ENCODE peak calls at places on chromosome 17, in six cellular contexts. B, U, V, N, M and F are unnamed samples.

GRCh38 chr17:57211543-57211942 is 44.8 kb upstream of the MSI2 start:
- DNase-seq in B (no peak), U (peak), V (no peak), N (no peak), M (peak), F (no peak)

GRCh38 chr17:48970224-48970623 is 1.8 kb upstream of the GIP start:
- DNase-seq in B (no peak), U (peak), V (no peak), N (no peak), M (no peak), F (no peak)

GRCh38 chr17:41492771-41493170 is 3.1 kb upstream of the KRT36 start:
- DNase-seq in B (no peak), U (no peak), V (peak), N (no peak), M (no peak), F (no peak)

GRCh38 chr17:60439501-60439900 is 17.2 kb downstream of the CHCT1 start:
- DNase-seq in B (no peak), U (no peak), V (no peak), N (no peak), M (peak), F (no peak)

GRCh38 chr17:16286947-16287562 is 66.2 kb downstream of the CENPV start:
- DNase-seq in B (no peak), U (peak), V (peak), N (no peak), M (no peak), F (peak)

GRCh38 chr17:48626470-48627241 is 498 bp upstream of the HOXB9 start:
- DNase-seq in B (no peak), U (peak), V (no peak), N (no peak), M (no peak), F (no peak)

GRCh38 chr17:72545756-72546155 is 424.9 kb downstream of the SOX9 start:
- DNase-seq in B (no peak), U (no peak), V (no peak), N (no peak), M (peak), F (no peak)

GRCh38 chr17:63418540-63418939 is 27.6 kb downstream of the CYB561 start:
- DNase-seq in B (no peak), U (no peak), V (no peak), N (no peak), M (no peak), F (no peak)

GRCh38 chr17:58960068-58960467 is 146.6 kb downstream of the TRIM37 start:
- DNase-seq in B (no peak), U (peak), V (no peak), N (no peak), M (peak), F (no peak)

GRCh38 chr17:10196384-10196783 is 2.0 kb downstream of the GAS7 start:
- DNase-seq in B (no peak), U (no peak), V (no peak), N (no peak), M (no peak), F (no peak)

GRCh38 chr17:19707728-19708221 is 8.6 kb downstream of the SLC47A2 start:
- DNase-seq in B (no peak), U (no peak), V (no peak), N (no peak), M (no peak), F (no peak)

GRCh38 chr17:80362428-80363119 is 52.4 kb upstream of the ENDOV start:
- DNase-seq in B (no peak), U (no peak), V (peak), N (no peak), M (no peak), F (no peak)

GRCh38 chr17:80365001-80365965 is 49.7 kb upstream of the ENDOV start:
- DNase-seq in B (no peak), U (no peak), V (no peak), N (no peak), M (no peak), F (no peak)

GRCh38 chr17:80363518-80364090 is 51.4 kb upstream of the ENDOV start:
- DNase-seq in B (no peak), U (no peak), V (no peak), N (no peak), M (no peak), F (no peak)

GRCh38 chr17:80363120-80363515 is 51.8 kb upstream of the ENDOV start:
- DNase-seq in B (no peak), U (no peak), V (no peak), N (no peak), M (no peak), F (no peak)

DNA sequence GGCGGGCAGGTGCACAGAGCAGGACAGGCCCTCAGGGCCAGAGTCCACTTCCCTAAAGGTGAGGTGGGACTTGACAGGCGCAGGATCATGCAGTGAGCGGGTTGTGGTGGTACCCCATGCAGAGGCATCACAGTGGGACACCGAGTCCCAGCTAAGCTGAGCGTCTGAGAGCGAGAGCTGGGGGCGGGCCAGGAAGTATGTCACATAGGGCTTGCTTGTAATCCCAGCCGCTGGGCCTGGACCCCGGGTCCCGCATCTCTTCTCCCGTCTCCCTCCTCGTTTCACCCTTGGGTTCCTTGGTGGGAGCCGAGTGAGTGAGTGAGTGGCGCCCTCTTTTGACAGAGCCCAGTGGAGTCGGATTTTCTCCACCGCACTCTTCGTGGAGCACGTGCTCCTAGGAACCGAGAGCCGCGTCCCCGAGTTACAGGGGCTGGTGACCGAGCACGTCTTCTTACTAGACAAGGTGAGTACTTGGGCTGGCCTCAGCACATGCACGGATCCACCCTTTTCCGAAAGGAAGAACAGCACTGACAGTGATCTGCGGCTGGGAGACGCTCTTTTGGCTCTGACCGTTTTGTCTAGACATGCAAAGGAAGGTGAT is 50.8 kb upstream of the ENDOV start:
- DNase-seq in B (no peak), U (peak), V (no peak), N (no peak), M (peak), F (no peak)
- TF ChIP-seq CTCF in B (peak), U (peak), V (peak), N (no peak), M (peak), F (no peak)

GRCh38 chr17:27952366-27952765 is 59.2 kb upstream of the LYRM9 start:
- DNase-seq in B (no peak), U (no peak), V (no peak), N (no peak), M (no peak), F (no peak)

GRCh38 chr17:27951872-27952271 is 58.7 kb upstream of the LYRM9 start:
- DNase-seq in B (no peak), U (no peak), V (no peak), N (no peak), M (no peak), F (no peak)

GRCh38 chr17:27950995-27951394 is 57.8 kb upstream of the LYRM9 start:
- DNase-seq in B (no peak), U (no peak), V (no peak), N (no peak), M (no peak), F (no peak)

GRCh38 chr17:27956601-27957445 is 63.7 kb upstream of the LYRM9 start:
- DNase-seq in B (no peak), U (no peak), V (no peak), N (no peak), M (no peak), F (no peak)

GRCh38 chr17:27954521-27955495 is 61.6 kb upstream of the LYRM9 start:
- DNase-seq in B (no peak), U (no peak), V (no peak), N (no peak), M (no peak), F (no peak)
- TF ChIP-seq CTCF in B (no peak), U (no peak), V (no peak), N (no peak), M (no peak), F (no peak)

DNA sequence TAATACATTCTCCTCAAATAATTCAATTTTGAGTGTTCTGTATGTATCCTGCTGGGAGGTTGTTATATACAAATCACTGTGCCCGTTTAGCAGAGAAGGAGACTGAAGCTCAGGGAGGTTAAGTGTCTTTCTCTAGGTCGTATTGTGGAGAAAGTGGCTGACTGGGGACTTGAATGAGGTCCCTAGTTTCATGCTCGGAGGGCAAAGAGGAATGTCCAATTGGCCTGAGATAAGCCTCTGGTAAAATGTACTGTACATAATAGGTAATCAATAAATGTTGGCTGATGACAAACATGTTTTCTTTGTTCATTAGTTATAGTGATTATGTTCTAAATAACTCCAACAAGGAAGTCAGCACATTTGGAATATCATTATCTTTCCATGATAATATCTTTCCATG is 442.6 kb downstream of the UTP18 start:
- DNase-seq in B (no peak), U (no peak), V (no peak), N (no peak), M (no peak), F (no peak)
- TF ChIP-seq CTCF in B (no peak), U (no peak), V (no peak), N (no peak), M (no peak), F (no peak)

GRCh38 chr17:32813021-32813420 is 63.9 kb downstream of the MYO1D start:
- DNase-seq in B (no peak), U (no peak), V (no peak), N (no peak), M (peak), F (no peak)
- TF ChIP-seq CTCF in B (no peak), U (no peak), V (no peak), N (no peak), M (no peak), F (no peak)